ENCODE peak calls at places on chromosomes 4 and X, in four cellular contexts. A is iPS DF 6.9, N is BE2C, Y is upper lobe of right lung. I is an unnamed sample.

GRCh38 chr4:118797558-118798142 is 38.3 kb downstream of the SEC24D start:
- DNase-seq in A (no peak), N (no peak), Y (no peak), I (no peak)

GRCh38 chr4:108425988-108426387 is 194.4 kb upstream of the RPL34 start:
- DNase-seq in A (no peak), N (no peak), Y (no peak), I (no peak)

GRCh38 chrX:71652405-71652804 is 14.9 kb upstream of the LOC101059915 start:
- DNase-seq in A (peak), N (peak), Y (no peak), I (peak)

GRCh38 chr4:81594495-81595169 is 122.9 kb upstream of the RASGEF1B start:
- DNase-seq in A (no peak), N (no peak), Y (no peak), I (no peak)

GRCh38 chrX:119501511-119502148 is 33.4 kb downstream of the SLC25A5 start:
- DNase-seq in A (no peak), N (no peak), Y (no peak), I (no peak)

GRCh38 chrX:148620023-148620422 is 119.6 kb downstream of the AFF2 start:
- DNase-seq in A (no peak), N (no peak), Y (no peak), I (no peak)

GRCh38 chr4:40288547-40288946 is 46.6 kb upstream of the CHRNA9 start:
- DNase-seq in A (no peak), N (no peak), Y (no peak), I (no peak)

GRCh38 chr4:141134586-141134985 is 1.3 kb upstream of the RNF150 start:
- DNase-seq in A (no peak), N (no peak), Y (no peak), I (no peak)

GRCh38 chr4:136650541-136651277 is 881.6 kb downstream of the PCDH18 start:
- DNase-seq in A (no peak), N (no peak), Y (no peak), I (no peak)

GRCh38 chr4:53273726-53274125 is 92.1 kb downstream of the SCFD2 start:
- DNase-seq in A (no peak), N (no peak), Y (no peak), I (no peak)

GRCh38 chrX:141638601-141639000 is 49.1 kb downstream of the SPANXA2 start:
- DNase-seq in A (no peak), N (no peak), Y (no peak), I (peak)

GRCh38 chr4:8590546-8590880 is 2.1 kb upstream of the CPZ start:
- DNase-seq in A (no peak), N (no peak), Y (no peak), I (no peak)

GRCh38 chr4:143386812-143387211 is 50.1 kb downstream of the GAB1 start:
- DNase-seq in A (no peak), N (no peak), Y (no peak), I (no peak)

GRCh38 chr4:167854881-167855280 is 237.5 kb upstream of the ANXA10 start:
- DNase-seq in A (no peak), N (no peak), Y (no peak), I (no peak)

GRCh38 chrX:151703487-151703886 is 8.2 kb downstream of the PRRG3 start:
- DNase-seq in A (no peak), N (no peak), Y (no peak), I (no peak)

GRCh38 chr4:147768113-147768512 is 36.2 kb downstream of the ARHGAP10 start:
- DNase-seq in A (no peak), N (no peak), Y (no peak), I (no peak)

GRCh38 chrX:68672581-68673318 is 25.3 kb downstream of the STARD8 start:
- DNase-seq in A (no peak), N (no peak), Y (no peak), I (no peak)

GRCh38 chr4:39565925-39566630 is 38.8 kb upstream of the UGDH start:
- DNase-seq in A (no peak), N (no peak), Y (no peak), I (no peak)

GRCh38 chr4:76300012-76300411 is 6.5 kb upstream of the STBD1 start:
- DNase-seq in A (no peak), N (no peak), Y (no peak), I (no peak)

GRCh38 chrX:40434947-40435346 is 145.8 kb upstream of the ATP6AP2 start:
- DNase-seq in A (no peak), N (peak), Y (no peak), I (peak)

GRCh38 chr4:168162604-168163003 is 70.3 kb downstream of the ANXA10 start:
- DNase-seq in A (no peak), N (no peak), Y (no peak), I (no peak)

GRCh38 chr4:8607603-8608481 is 15.3 kb downstream of the CPZ start:
- DNase-seq in A (peak), N (peak), Y (no peak), I (no peak)

GRCh38 chr4:152099555-152099954 is 338.7 kb upstream of the GATB start:
- DNase-seq in A (no peak), N (no peak), Y (no peak), I (no peak)

GRCh38 chr4:129352480-129352879 is 256.5 kb downstream of the C4orf33 start:
- DNase-seq in A (no peak), N (no peak), Y (no peak), I (no peak)

GRCh38 chr4:139738846-139739613 is 73.4 kb downstream of the MGST2 start:
- DNase-seq in A (no peak), N (no peak), Y (no peak), I (no peak)

GRCh38 chr4:113899260-113900177 is 79.9 kb downstream of the ARSJ start:
- DNase-seq in A (no peak), N (no peak), Y (no peak), I (no peak)

GRCh38 chr4:88106205-88106604 is 52.2 kb downstream of the ABCG2 start:
- DNase-seq in A (no peak), N (no peak), Y (no peak), I (no peak)

GRCh38 chr4:8276358-8277240 is 7.0 kb downstream of the HTRA3 start:
- DNase-seq in A (no peak), N (no peak), Y (peak), I (no peak)

GRCh38 chr4:7172946-7173345 is 19.4 kb upstream of the SORCS2 start:
- DNase-seq in A (no peak), N (no peak), Y (peak), I (no peak)

GRCh38 chrX:14673236-14673635 is 143.9 kb downstream of the GLRA2 start:
- DNase-seq in A (no peak), N (no peak), Y (no peak), I (no peak)

GRCh38 chr4:139779653-139780052 is 114.0 kb downstream of the MGST2 start:
- DNase-seq in A (no peak), N (peak), Y (no peak), I (no peak)

GRCh38 chrX:635428-636192 is 5.0 kb downstream of the SHOX start:
- DNase-seq in A (no peak), N (no peak), Y (no peak), I (no peak)

GRCh38 chrX:36963069-36963808 is 44.9 kb upstream of the FAM47C start:
- DNase-seq in A (no peak), N (no peak), Y (no peak), I (no peak)

GRCh38 chr4:150769235-150769634 is 187.3 kb downstream of the MAB21L2 start:
- DNase-seq in A (no peak), N (no peak), Y (no peak), I (no peak)

GRCh38 chr4:306551-306961 is 1.3 kb upstream of the ZNF732 start:
- DNase-seq in A (no peak), N (no peak), Y (no peak), I (no peak)

GRCh38 chr4:302381-302780 is 2.9 kb downstream of the ZNF732 start:
- DNase-seq in A (no peak), N (no peak), Y (no peak), I (no peak)

DNA sequence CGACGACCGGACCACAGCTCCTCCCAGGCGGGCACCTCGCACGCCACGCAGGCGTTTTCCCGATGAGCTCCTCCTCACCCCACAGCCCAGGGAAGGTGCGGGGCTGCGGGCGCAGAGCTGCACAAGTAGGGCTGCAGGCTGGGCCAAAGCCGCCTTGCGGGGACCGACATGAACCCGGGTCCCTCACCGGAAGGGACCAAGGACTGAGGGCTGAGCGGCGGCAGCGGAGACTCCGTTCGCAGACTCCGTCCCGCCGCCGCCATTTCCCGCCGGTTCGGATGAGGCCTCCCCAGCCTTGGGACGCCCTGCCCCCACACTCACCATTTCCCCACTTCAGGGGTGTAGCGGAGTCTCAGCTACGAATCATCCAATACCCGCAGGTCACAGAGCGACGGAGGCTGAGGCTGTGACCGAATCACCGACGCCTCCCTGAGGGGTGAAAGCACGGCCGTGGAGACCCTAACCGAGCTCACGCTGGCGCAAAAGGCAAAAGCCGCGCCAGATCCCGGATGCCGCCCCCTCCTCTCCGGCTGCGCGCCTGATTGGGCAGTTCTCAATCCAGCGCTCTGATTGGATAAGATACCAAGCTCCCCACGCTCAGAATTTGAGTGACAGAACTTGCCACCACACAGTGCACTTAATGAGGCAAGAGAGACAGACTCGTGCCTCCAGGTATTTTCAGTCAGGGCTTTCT is at the start of gene ZNF732:
- DNase-seq in A (peak), N (peak), Y (no peak), I (peak)
- H3K4me3 ChIP-seq in A (peak), N (peak), Y (peak), I (peak)

GRCh38 chrX:107773906-107774435 is 1.6 kb downstream of the TSC22D3 start:
- DNase-seq in A (no peak), N (no peak), Y (no peak), I (no peak)
- H3K4me3 ChIP-seq in A (no peak), N (no peak), Y (peak), I (no peak)

DNA sequence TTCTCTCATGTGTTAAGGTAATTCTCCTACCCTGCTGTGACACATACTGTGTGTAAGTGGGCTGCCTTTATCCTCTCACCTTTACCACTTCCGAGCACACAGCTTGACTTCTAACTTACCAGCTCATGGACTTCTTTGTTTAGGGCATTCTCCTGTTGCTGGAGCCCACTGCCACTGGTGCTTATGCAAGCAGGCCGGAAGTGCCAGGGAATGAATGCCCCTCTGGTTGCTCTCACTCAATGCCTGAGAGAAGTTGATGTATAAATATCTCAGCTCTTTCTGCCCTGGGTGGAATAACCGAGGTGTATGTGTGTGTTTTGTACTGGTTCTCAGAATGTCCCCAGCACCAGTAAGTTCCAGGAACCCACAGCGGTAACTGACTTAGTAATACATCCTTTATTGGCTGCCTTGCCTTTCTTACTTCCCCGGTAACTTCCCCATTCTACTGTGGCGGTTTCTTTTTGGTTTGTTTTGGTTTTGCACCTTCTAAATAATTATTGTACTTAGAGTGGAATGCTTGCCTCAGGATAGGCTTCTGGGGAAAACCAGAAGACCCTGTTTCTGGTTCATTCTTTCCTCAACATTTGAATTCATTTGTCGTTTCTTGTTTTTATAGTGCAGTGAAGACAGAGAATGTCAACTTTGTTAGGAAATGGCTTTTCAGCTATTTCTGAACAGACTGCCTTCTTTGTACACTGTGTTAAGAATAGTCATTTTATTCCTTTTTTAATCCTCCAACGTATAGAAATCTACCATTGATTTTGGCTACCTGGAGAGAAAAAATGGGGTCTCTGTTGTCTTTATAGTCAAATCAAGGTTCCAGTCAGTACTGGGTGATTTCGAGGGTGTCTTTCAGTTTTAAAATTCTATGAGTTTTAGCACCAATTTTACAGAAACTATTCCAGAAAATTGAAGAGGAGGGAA is 45.4 kb downstream of the CXorf58 start:
- DNase-seq in A (no peak), N (no peak), Y (no peak), I (peak)
- H3K4me3 ChIP-seq in A (no peak), N (no peak), Y (peak), I (no peak)

GRCh38 chrX:53266175-53266574 is 15.2 kb downstream of the IQSEC2 start:
- DNase-seq in A (no peak), N (no peak), Y (no peak), I (no peak)
- H3K4me3 ChIP-seq in A (no peak), N (no peak), Y (no peak), I (no peak)

GRCh38 chrX:46278591-46278990 is 266.6 kb downstream of the ZNF674 start:
- DNase-seq in A (no peak), N (no peak), Y (no peak), I (no peak)
- H3K4me3 ChIP-seq in A (no peak), N (no peak), Y (no peak), I (no peak)

GRCh38 chr4:127698789-127699200 is 31.4 kb upstream of the SLC25A31 start:
- DNase-seq in A (no peak), N (no peak), Y (no peak), I (no peak)
- H3K4me3 ChIP-seq in A (no peak), N (no peak), Y (no peak), I (no peak)

DNA sequence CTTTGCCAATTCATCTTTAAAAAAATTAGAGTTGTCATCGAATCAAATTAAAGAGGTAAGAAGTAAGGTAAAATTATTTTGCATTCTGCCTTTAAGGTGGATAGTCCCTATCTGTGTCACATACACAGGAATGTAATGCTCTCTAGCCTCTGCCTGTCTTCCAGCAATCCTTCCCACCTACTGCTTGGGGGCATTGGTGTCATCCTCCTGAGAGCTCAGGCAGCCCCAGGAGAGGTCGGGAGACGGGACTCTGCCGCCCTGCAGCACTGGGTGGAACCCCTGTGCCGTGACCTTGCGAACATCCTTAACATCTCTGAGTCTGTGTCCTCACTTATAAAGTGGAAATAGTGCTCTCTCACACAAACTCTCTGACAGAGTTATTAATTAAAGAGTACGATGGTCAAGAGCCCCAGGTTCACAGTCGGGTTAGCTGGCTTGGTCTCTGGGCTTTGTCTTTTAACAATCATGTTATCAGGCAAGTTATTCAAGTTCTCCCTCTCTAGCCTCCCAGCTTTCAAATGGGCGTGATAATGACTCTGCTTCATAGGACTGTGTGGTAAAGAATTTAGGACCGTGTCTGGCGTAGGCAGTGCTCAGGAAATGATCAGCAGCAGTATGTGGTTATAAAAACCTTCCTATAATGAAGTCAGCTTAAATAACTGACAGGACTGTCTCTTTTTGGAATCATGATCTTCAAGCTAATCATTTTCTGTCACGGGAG is 10.2 kb downstream of the TLR3 start:
- DNase-seq in A (no peak), N (no peak), Y (no peak), I (no peak)
- H3K4me3 ChIP-seq in A (no peak), N (no peak), Y (no peak), I (no peak)

I was measured in NT2/D1.